ENCODE peak calls at places on chromosome 16, in seven cellular contexts. C is GM23248, I is neuronal stem cell, V is keratinocyte, M is mesenchymal stem cell, H is astrocyte, X is IMR-90. B is an unnamed sample.
A peak's percentile ranks its signal among the peaks of the same experiment; 100 is the strongest.

GRCh38 chr16:50526249-50526648 is 21.9 kb upstream of the NKD1 start:
- DNase-seq in C (no peak), I (no peak), V (no peak), M (no peak), H (no peak), X (no peak), B (no peak)

GRCh38 chr16:56662357-56663354 is 4.9 kb downstream of the MT1F start:
- DNase-seq in C (no peak), I (no peak), V (no peak), M (no peak), H (no peak), X (no peak), B (no peak)

GRCh38 chr16:67164599-67165061 is at the start of gene HSF4:
- DNase-seq in C (peak; percentile 78), I (no peak), V (no peak), M (no peak), H (no peak), X (no peak), B (no peak)

GRCh38 chr16:46844771-46845170 is 13.8 kb upstream of the C16orf87 start:
- DNase-seq in C (no peak), I (no peak), V (no peak), M (no peak), H (peak; percentile 52), X (peak; percentile 79), B (no peak)

GRCh38 chr16:77540656-77541055 is 105.8 kb upstream of the ADAMTS18 start:
- DNase-seq in C (peak; percentile 19), I (no peak), V (no peak), M (peak; percentile 92), H (peak; percentile 85), X (no peak), B (no peak)

GRCh38 chr16:67719778-67720144 is 645 bp upstream of the GFOD2 start:
- DNase-seq in C (peak; percentile 79), I (peak; percentile 27), V (no peak), M (peak; percentile 80), H (peak; percentile 60), X (peak; percentile 63), B (no peak)

GRCh38 chr16:4514606-4515005 is 24.0 kb downstream of the CDIP1 start:
- DNase-seq in C (no peak), I (no peak), V (no peak), M (no peak), H (no peak), X (no peak), B (no peak)

GRCh38 chr16:2827481-2827790 is 2.7 kb upstream of the ZG16B start:
- DNase-seq in C (no peak), I (no peak), V (no peak), M (no peak), H (no peak), X (no peak), B (no peak)

GRCh38 chr16:81094771-81095251 is 1.4 kb downstream of the GCSH start:
- DNase-seq in C (peak; percentile 52), I (no peak), V (no peak), M (peak; percentile 17), H (peak; percentile 11), X (peak; percentile 16), B (no peak)

GRCh38 chr16:68072038-68072695 is 13.0 kb upstream of the NFATC3 start:
- DNase-seq in C (peak; percentile 84), I (no peak), V (peak; percentile 87), M (peak; percentile 35), H (no peak), X (peak; percentile 78), B (no peak)

GRCh38 chr16:54630284-54630967 is 300.2 kb upstream of the IRX5 start:
- DNase-seq in C (peak; percentile 78), I (no peak), V (no peak), M (no peak), H (peak; percentile 40), X (no peak), B (no peak)

GRCh38 chr16:54080524-54081008 is 206.0 kb downstream of the IRX3 start:
- DNase-seq in C (peak; percentile 62), I (no peak), V (peak; percentile 28), M (peak; percentile 96), H (peak; percentile 99), X (peak; percentile 98), B (no peak)

GRCh38 chr16:53159781-53160436 is 105.1 kb downstream of the CHD9 start:
- DNase-seq in C (peak; percentile 69), I (peak; percentile 37), V (no peak), M (peak; percentile 75), H (peak; percentile 29), X (peak; percentile 62), B (no peak)

GRCh38 chr16:86808863-86809444 is 230.6 kb downstream of the FOXL1 start:
- DNase-seq in C (no peak), I (no peak), V (no peak), M (no peak), H (no peak), X (no peak), B (no peak)

GRCh38 chr16:54928016-54928356 is 2.7 kb upstream of the IRX5 start:
- DNase-seq in C (peak; percentile 75), I (peak; percentile 30), V (no peak), M (peak; percentile 34), H (no peak), X (no peak), B (no peak)

GRCh38 chr16:65312795-65313194 is 190.9 kb upstream of the CDH11 start:
- DNase-seq in C (peak; percentile 84), I (no peak), V (no peak), M (peak; percentile 15), H (peak; percentile 86), X (peak; percentile 78), B (no peak)

GRCh38 chr16:68948230-68948910 is 105.0 kb downstream of the TANGO6 start:
- DNase-seq in C (peak; percentile 35), I (no peak), V (no peak), M (no peak), H (peak; percentile 51), X (peak; percentile 37), B (no peak)

GRCh38 chr16:51035110-51035498 is 116.0 kb downstream of the SALL1 start:
- DNase-seq in C (peak; percentile 7), I (no peak), V (no peak), M (peak; percentile 3), H (no peak), X (no peak), B (no peak)

GRCh38 chr16:73050115-73051099 is 2.5 kb upstream of the ZFHX3 start:
- DNase-seq in C (no peak), I (no peak), V (no peak), M (no peak), H (no peak), X (no peak), B (no peak)

GRCh38 chr16:66272461-66272860 is 94.0 kb upstream of the CDH5 start:
- DNase-seq in C (no peak), I (no peak), V (no peak), M (no peak), H (no peak), X (no peak), B (no peak)

GRCh38 chr16:56551796-56552738 is 12.8 kb upstream of the MT4 start:
- DNase-seq in C (no peak), I (no peak), V (no peak), M (no peak), H (no peak), X (no peak), B (no peak)

DNA sequence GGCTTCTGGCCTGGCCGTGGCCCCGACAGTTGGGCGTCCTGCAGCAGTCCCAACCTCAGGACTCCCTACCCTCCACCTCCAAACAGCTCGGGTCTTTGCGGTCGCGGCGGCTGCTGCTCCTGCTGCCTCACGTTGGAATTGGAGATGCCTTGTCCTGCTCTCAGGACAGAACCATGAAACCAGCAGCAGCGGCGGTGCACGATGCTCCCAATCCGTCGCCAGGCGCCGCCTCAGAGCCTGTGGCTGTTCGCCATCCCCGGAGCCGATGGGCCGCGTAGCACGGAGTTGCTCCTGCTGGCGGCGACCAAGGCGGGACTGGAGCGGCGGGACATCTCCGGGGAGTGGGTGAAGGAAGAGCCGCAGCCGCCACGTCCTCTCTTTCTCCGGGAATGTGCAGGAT is 1965.9 kb downstream of the TP53TG3F start:
- DNase-seq in C (no peak), I (no peak), V (no peak), M (no peak), H (no peak), X (no peak), B (no peak)
- H3K9me3 ChIP-seq in C (no peaks in the 10 kb centered on the region), I (peaks cover 23% of the 10 kb centered on the region), V (no peaks in the 10 kb centered on the region), M (peaks cover 19% of the 10 kb centered on the region), H (peaks cover 13% of the 10 kb centered on the region), X (peaks cover 7% of the 10 kb centered on the region), B (no peaks in the 10 kb centered on the region)

GRCh38 chr16:11203111-11203623 is 52.8 kb downstream of the SOCS1 start:
- DNase-seq in C (no peak), I (no peak), V (no peak), M (no peak), H (no peak), X (no peak), B (no peak)

GRCh38 chr16:11207646-11208045 is 48.4 kb downstream of the SOCS1 start:
- DNase-seq in C (peak; percentile 30), I (no peak), V (no peak), M (no peak), H (no peak), X (no peak), B (no peak)

GRCh38 chr16:11205754-11206459 is 50.1 kb downstream of the SOCS1 start:
- DNase-seq in C (peak; percentile 43), I (no peak), V (no peak), M (peak; percentile 68), H (no peak), X (peak; percentile 42), B (no peak)

GRCh38 chr16:11204513-11205047 is 51.4 kb downstream of the SOCS1 start:
- DNase-seq in C (no peak), I (no peak), V (no peak), M (no peak), H (no peak), X (no peak), B (no peak)

DNA sequence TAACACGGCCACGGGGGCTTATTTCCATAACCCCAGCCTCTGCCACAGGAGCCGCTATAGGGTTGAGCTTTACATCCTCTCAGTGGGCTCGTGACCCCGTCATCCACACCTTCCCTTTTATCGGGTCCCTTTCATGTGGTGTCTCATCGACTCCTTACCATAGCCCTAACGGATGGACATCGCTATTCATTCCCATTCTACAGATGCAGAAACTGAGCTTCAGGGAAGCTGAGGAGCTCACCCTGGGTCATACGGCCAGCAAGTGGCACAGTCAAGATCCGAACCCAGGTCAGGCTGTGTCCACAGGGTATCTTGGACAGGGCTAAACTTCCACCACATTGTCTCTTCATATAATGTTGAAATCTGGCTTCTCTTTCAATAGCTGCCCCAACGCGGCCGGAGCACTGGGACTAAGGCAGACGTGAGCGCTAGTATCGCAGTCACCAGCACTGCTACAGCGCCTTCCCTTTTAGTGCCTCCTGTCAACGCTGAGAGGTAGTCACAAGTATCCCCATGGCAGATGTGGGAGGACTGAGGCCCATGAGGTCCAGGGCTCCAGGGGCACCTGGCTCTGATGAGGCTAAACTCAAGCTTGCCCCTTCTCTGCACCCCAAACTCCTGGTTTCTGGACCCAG is 50.8 kb downstream of the SOCS1 start:
- DNase-seq in C (no peak), I (no peak), V (no peak), M (no peak), H (no peak), X (no peak), B (no peak)
- H3K9ac ChIP-seq in C (no peak overlapping the region), I (no peak overlapping the region), V (no peak overlapping the region), M (no peak overlapping the region), H (no peak overlapping the region), X (no peak overlapping the region), B (no peak overlapping the region)

GRCh38 chr16:71449020-71449419 is 7.2 kb upstream of the TLE7 start:
- DNase-seq in C (no peak), I (no peak), V (no peak), M (no peak), H (no peak), X (no peak), B (no peak)
- H3K9me3 ChIP-seq in C (peaks cover 23% of the 10 kb centered on the region), I (peaks cover 50% of the 10 kb centered on the region), V (peaks cover 30% of the 10 kb centered on the region), M (peaks cover 97% of the 10 kb centered on the region), H (peaks cover 51% of the 10 kb centered on the region), X (peaks cover 78% of the 10 kb centered on the region), B (peaks cover 10% of the 10 kb centered on the region)

GRCh38 chr16:84730406-84731106 is 30.8 kb downstream of the USP10 start:
- DNase-seq in C (peak; percentile 98), I (no peak), V (peak; percentile 60), M (peak; percentile 94), H (peak; percentile 95), X (peak; percentile 97), B (no peak)
- H3K9ac ChIP-seq in C (peak overlapping the region; percentile 77), I (no peak overlapping the region), V (peak overlapping the region; percentile 54), M (peak overlapping the region; percentile 93), H (peak overlapping the region; percentile 50), X (no peak overlapping the region), B (peak overlapping the region; percentile 62)